ENCODE peak calls at places on chromosomes 4 and X, in eight cellular contexts. B is hepatic stellate cell; X is EL; C is esophagus muscularis mucosa; F is AG08396; U is HEK293T; M is stimulated activated CD4-positive, alpha-beta T cell treated with anti-CD3 and anti-CD28 coated beads, TNF-alpha, amount 100 ng/mL, for 48 hours; V is stomach. W is an unnamed sample.

GRCh38 chr4:112702892-112703291 is 65.9 kb downstream of the LARP7 start:
- DNase-seq in F (peak), M (no peak), X (peak), B (no peak), C (peak), U (no peak), V (no peak), W (no peak)

GRCh38 chrX:154327026-154327820 is 31.6 kb downstream of the TKTL1 start:
- DNase-seq in F (no peak), U (no peak), M (no peak), V (no peak), X (peak), C (no peak), B (no peak), W (no peak)

GRCh38 chrX:10190367-10190766 is 33.6 kb downstream of the CLCN4 start:
- DNase-seq in C (no peak), U (peak), X (peak), V (no peak), B (peak), F (peak), M (no peak), W (no peak)

GRCh38 chr4:68271851-68272756 is 26.6 kb upstream of the TMPRSS11B start:
- DNase-seq in B (peak), F (peak), V (no peak), C (no peak), U (peak), M (no peak), X (peak), W (no peak)

GRCh38 chr4:87122252-87122651 is 98.2 kb downstream of the KLHL8 start:
- DNase-seq in V (no peak), C (no peak), X (no peak), U (no peak), F (no peak), B (no peak), M (no peak), W (no peak)

GRCh38 chr4:53974561-53974960 is 89.8 kb downstream of the CHIC2 start:
- DNase-seq in F (no peak), U (no peak), B (no peak), X (peak), M (no peak), C (no peak), V (no peak), W (no peak)

GRCh38 chr4:119093042-119093827 is 42.4 kb upstream of the MYOZ2 start:
- DNase-seq in U (no peak), C (no peak), V (peak), X (no peak), F (no peak), B (no peak), M (no peak), W (no peak)

GRCh38 chr4:118337954-118338353 is 14.8 kb downstream of the PRSS12 start:
- DNase-seq in X (peak), V (no peak), M (no peak), B (no peak), F (no peak), C (no peak), U (no peak), W (no peak)

GRCh38 chr4:154231796-154232478 is 259.7 kb downstream of the DCHS2 start:
- DNase-seq in C (no peak), M (no peak), X (no peak), F (no peak), V (no peak), U (no peak), B (no peak), W (no peak)

GRCh38 chr4:71004281-71004851 is 10.9 kb downstream of the DCK start:
- DNase-seq in B (no peak), M (no peak), U (no peak), F (no peak), C (no peak), V (no peak), X (no peak), W (no peak)

GRCh38 chrX:23666282-23666681 is 1.0 kb upstream of the PRDX4 start:
- DNase-seq in C (no peak), M (no peak), U (no peak), V (no peak), X (no peak), F (no peak), B (no peak), W (no peak)

GRCh38 chr4:39330353-39330752 is 35.8 kb downstream of the RFC1 start:
- DNase-seq in V (no peak), M (no peak), U (no peak), B (no peak), X (no peak), C (no peak), F (no peak), W (no peak)

GRCh38 chr4:948936-949300 is 16.7 kb downstream of the TMEM175 start:
- DNase-seq in X (no peak), B (no peak), M (no peak), V (no peak), U (no peak), C (no peak), F (no peak), W (no peak)

GRCh38 chr4:4430492-4431195 is 43.7 kb downstream of the NSG1 start:
- DNase-seq in F (peak), M (peak), C (no peak), X (peak), U (peak), V (no peak), B (peak), W (no peak)

GRCh38 chrX:63963382-63963781 is 178.4 kb upstream of the ARHGEF9 start:
- DNase-seq in U (no peak), V (no peak), B (no peak), C (no peak), M (no peak), F (no peak), X (no peak), W (no peak)

GRCh38 chr4:111399523-111400135 is 745.6 kb upstream of the FAM241A start:
- DNase-seq in C (no peak), M (no peak), U (no peak), F (no peak), X (peak), V (no peak), B (no peak), W (no peak)

GRCh38 chr4:119100640-119101039 is 35.0 kb upstream of the MYOZ2 start:
- DNase-seq in C (no peak), M (no peak), V (no peak), U (no peak), X (no peak), B (no peak), F (no peak), W (no peak)

GRCh38 chr4:90112715-90113114 is 14.5 kb upstream of the CCSER1 start:
- DNase-seq in U (no peak), B (no peak), V (no peak), C (no peak), X (no peak), F (no peak), M (no peak), W (no peak)

GRCh38 chr4:86968477-86969015 is 33.7 kb downstream of the AFF1 start:
- DNase-seq in U (no peak), B (no peak), F (no peak), C (no peak), V (no peak), X (no peak), M (no peak), W (no peak)

GRCh38 chr4:77669911-77670590 is 64.4 kb downstream of the CXCL13 start:
- DNase-seq in F (no peak), V (peak), C (no peak), U (no peak), X (no peak), B (no peak), M (no peak), W (no peak)

GRCh38 chrX:149495573-149496071 is 9.5 kb downstream of the IDS start:
- DNase-seq in U (no peak), X (peak), C (no peak), F (peak), M (no peak), V (no peak), B (peak), W (no peak)

GRCh38 chrX:111719426-111720210 is 38.6 kb downstream of the ALG13 start:
- DNase-seq in M (no peak), F (no peak), B (no peak), C (no peak), U (no peak), V (no peak), X (no peak), W (no peak)

GRCh38 chr4:189202182-189202868 is 738.3 kb upstream of the FRG1 start:
- DNase-seq in M (peak), V (peak), B (peak), U (peak), X (peak), F (peak), C (no peak), W (peak)

GRCh38 chrX:39564751-39565150 is 533.0 kb downstream of the BCOR start:
- DNase-seq in M (no peak), F (no peak), B (no peak), U (no peak), X (no peak), C (no peak), V (no peak), W (no peak)

GRCh38 chr4:156475322-156475721 is 496.3 kb downstream of the PDGFC start:
- DNase-seq in U (peak), V (no peak), X (peak), F (peak), B (peak), M (no peak), C (no peak), W (no peak)

GRCh38 chr4:87031946-87032345 is 97.1 kb downstream of the AFF1 start:
- DNase-seq in C (no peak), B (no peak), U (no peak), V (no peak), M (no peak), F (no peak), X (no peak), W (no peak)

GRCh38 chr4:3713346-3713745 is 52.8 kb upstream of the ADRA2C start:
- DNase-seq in F (no peak), M (no peak), C (no peak), V (no peak), B (no peak), X (no peak), U (no peak), W (no peak)

W was measured in left lobe of liver.